ENCODE peak calls at places on chromosome 5, in four cellular contexts. V, W, H and I are unnamed samples.

GRCh38 chr5:100780376-100780870 is 122.7 kb downstream of the ST8SIA4 start:
- DNase-seq in V (peak; percentile 21), W (no peak), H (peak; percentile 90), I (no peak)

GRCh38 chr5:15502208-15502607 is 2.2 kb downstream of the FBXL7 start:
- DNase-seq in V (peak; percentile 12), W (no peak), H (no peak), I (no peak)

GRCh38 chr5:58259685-58260152 is 200.2 kb downstream of the PLK2 start:
- DNase-seq in V (no peak), W (peak; percentile 98), H (no peak), I (no peak)

GRCh38 chr5:142296914-142297417 is 27.9 kb downstream of the SPRY4 start:
- DNase-seq in V (no peak), W (no peak), H (no peak), I (no peak)

GRCh38 chr5:65961644-65962043 is 35.3 kb downstream of the ERBIN start:
- DNase-seq in V (no peak), W (peak; percentile 22), H (no peak), I (no peak)

GRCh38 chr5:59354274-59354673 is 539.3 kb downstream of the PDE4D start:
- DNase-seq in V (no peak), W (no peak), H (no peak), I (no peak)

GRCh38 chr5:69134126-69134525 is 32.8 kb upstream of the CCNB1 start:
- DNase-seq in V (no peak), W (no peak), H (no peak), I (no peak)

GRCh38 chr5:132102944-132103343 is 29.4 kb downstream of the CSF2 start:
- DNase-seq in V (no peak), W (no peak), H (no peak), I (no peak)

GRCh38 chr5:98769256-98770157 is 4.0 kb upstream of the RGMB start:
- DNase-seq in V (peak; percentile 33), W (peak; percentile 75), H (no peak), I (peak; percentile 68)

GRCh38 chr5:82404382-82404945 is 126.3 kb upstream of the RPS23 start:
- DNase-seq in V (no peak), W (no peak), H (no peak), I (no peak)

GRCh38 chr5:82405618-82406199 is 127.6 kb upstream of the RPS23 start:
- DNase-seq in V (no peak), W (no peak), H (no peak), I (no peak)

GRCh38 chr5:82403724-82404123 is 125.6 kb upstream of the RPS23 start:
- DNase-seq in V (no peak), W (no peak), H (no peak), I (no peak)

GRCh38 chr5:82406200-82406773 is 128.1 kb upstream of the RPS23 start:
- DNase-seq in V (no peak), W (peak; percentile 69), H (no peak), I (no peak)

DNA sequence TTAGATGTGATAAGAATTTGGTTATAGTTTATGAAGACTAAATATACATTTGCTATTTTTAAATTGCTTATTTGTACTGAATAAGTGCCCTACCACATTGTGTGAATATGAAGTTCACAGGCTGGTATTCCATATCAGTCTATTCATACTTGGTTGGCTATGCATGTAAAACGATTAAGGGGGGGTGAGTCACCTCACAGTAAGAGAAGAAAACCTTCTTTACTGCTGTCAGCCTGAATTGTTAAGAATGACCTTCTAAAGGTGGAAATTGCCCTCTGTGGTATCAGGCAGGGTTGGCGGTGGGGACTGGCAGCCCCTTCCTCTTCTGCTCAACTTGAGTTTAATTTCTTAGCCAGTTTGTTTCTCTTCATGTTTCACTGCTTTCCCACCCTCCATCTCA is 127.0 kb upstream of the RPS23 start:
- DNase-seq in V (no peak), W (no peak), H (no peak), I (no peak)
- H3K9ac ChIP-seq in V (no peak overlapping the region), W (no peak overlapping the region), H (no peak overlapping the region), I (no peak overlapping the region)

GRCh38 chr5:143435207-143435657 is 31.7 kb upstream of the NR3C1 start:
- DNase-seq in V (peak; percentile 67), W (peak; percentile 14), H (peak; percentile 97), I (peak; percentile 24)

GRCh38 chr5:143433680-143434079 is 30.2 kb upstream of the NR3C1 start:
- DNase-seq in V (peak; percentile 55), W (no peak), H (peak; percentile 87), I (no peak)

GRCh38 chr5:143432658-143433239 is 29.3 kb upstream of the NR3C1 start:
- DNase-seq in V (no peak), W (no peak), H (peak; percentile 76), I (no peak)

GRCh38 chr5:143436871-143437270 is 33.4 kb upstream of the NR3C1 start:
- DNase-seq in V (no peak), W (no peak), H (peak; percentile 63), I (no peak)

DNA sequence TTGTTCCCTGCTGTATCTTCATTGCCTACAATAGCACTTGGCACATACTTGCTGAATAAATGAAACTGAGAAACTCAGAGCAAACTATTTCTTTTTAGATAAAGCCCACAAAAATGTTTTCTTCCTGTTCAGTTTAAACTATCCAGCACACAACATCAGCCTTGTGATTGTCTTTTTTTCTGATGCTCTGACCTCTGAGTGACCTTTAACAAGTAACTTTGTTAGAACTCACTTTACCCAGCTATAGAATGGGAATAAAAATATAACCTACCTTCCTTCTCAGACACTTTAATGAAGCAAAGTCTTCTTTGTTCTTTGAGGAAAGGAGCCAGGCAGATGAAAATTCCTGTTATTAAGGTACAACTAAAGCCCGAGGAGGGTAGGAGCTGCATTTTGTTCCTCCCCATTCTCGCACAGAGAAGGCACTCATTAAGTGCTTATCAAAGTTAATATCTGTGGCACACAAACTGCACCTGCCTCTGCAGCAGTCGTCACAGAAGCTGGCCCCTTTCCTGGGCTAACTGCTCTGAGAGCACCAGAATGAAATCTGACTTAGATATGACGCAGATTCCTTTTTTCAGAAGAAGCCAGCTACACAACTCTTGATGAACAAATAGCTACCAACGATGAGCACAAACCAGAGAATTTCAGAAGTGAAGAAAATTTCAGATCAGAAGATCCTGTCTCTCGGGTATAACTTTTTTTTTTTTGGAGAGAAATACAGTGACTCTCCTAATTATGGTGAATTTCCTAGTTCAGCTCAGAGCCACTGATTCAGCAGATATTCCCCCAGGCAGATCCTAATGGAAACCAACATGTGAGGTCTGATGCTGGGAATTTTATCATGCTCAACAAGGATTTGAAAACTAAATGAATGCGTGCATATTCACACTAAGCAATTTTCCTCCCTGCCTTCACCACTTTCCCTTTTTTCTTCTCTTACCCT is 31.0 kb upstream of the NR3C1 start:
- DNase-seq in V (peak; percentile 84), W (no peak), H (peak; percentile 92), I (no peak)
- H3K9ac ChIP-seq in V (peak overlapping the region; percentile 86), W (no peak overlapping the region), H (peak overlapping the region; percentile 76), I (no peak overlapping the region)

GRCh38 chr5:2750758-2751464 is 566 bp downstream of the IRX2 start:
- DNase-seq in V (no peak), W (peak; percentile 62), H (no peak), I (no peak)

GRCh38 chr5:2751592-2752021 is at the start of gene IRX2:
- DNase-seq in V (no peak), W (peak; percentile 96), H (no peak), I (peak; percentile 54)

GRCh38 chr5:2752875-2753435 is 1.5 kb upstream of the IRX2 start:
- DNase-seq in V (no peak), W (peak; percentile 32), H (no peak), I (no peak)

GRCh38 chr5:2753452-2754409 is 2.3 kb upstream of the IRX2 start:
- DNase-seq in V (peak; percentile 34), W (peak; percentile 53), H (no peak), I (no peak)

DNA sequence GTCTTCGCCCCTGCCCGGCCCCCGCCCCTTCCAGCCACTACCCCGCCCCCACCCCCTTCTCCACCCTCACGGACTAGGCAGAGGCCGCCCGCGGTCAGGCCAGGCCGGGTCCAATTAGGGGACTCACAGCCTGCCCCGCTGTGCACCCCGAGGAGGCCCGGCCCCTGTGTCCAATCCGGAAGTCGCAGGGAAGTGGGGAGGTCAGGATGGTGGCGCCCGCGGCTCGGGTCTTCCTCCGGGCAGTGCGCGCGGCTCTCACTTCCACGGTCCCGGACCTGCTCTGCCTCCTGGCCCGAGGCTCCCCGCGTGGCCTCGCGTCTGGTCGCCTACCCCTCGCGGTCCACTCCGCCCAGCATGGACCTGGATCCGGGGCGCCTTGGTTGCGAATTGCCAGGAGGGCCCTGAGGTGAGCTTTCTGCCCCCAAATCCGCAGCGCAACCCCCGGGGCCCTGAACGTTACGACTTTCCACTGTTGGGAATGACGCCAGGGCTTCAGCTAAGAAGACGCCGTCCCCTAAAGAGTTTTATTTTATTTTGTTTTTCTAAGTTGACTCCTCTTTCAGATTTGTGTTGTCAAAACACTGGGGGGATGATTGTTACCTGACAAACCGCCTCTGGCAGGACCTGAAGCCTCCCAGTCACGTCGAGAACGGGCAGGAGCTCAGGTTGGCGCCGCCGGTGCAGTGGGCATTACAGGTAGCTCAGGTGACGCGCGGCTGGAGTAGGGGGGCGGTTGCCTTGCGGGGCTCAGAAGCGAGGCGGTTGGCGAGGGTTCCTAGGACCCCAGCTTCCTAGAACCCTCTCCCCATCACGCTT is 790 bp upstream of the IRX2 start:
- DNase-seq in V (no peak), W (peak; percentile 44), H (no peak), I (no peak)
- H3K9ac ChIP-seq in V (no peak overlapping the region), W (peak overlapping the region; percentile 47), H (no peak overlapping the region), I (no peak overlapping the region)

GRCh38 chr5:10735569-10736255 is 25.3 kb downstream of the DAP start:
- DNase-seq in V (no peak), W (no peak), H (peak; percentile 91), I (no peak)
- H3K9ac ChIP-seq in V (no peak overlapping the region), W (no peak overlapping the region), H (peak overlapping the region; percentile 64), I (no peak overlapping the region)

DNA sequence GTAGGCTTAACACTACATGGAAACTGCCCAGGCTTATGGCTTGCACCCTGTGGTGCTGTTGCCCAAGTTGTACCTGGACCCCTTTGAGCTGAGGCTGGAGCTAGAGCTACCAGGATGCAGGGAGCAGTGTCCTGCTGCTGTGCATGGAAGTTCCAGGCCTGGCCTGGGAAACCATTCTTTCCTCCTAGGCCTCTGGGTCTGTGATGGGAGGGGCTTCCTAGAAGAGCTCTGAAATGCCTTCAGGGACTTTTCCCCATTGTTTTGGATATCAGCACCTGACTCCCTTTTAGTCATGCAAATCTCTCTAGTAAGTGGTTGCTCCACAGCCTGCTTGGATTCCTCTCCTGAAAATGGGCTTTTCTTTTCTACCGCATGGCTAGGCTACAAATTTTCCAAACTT is 7.9 kb upstream of the HRH2 start:
- DNase-seq in V (no peak), W (peak; percentile 23), H (no peak), I (no peak)
- H3K9ac ChIP-seq in V (no peak overlapping the region), W (no peak overlapping the region), H (no peak overlapping the region), I (no peak overlapping the region)

DNA sequence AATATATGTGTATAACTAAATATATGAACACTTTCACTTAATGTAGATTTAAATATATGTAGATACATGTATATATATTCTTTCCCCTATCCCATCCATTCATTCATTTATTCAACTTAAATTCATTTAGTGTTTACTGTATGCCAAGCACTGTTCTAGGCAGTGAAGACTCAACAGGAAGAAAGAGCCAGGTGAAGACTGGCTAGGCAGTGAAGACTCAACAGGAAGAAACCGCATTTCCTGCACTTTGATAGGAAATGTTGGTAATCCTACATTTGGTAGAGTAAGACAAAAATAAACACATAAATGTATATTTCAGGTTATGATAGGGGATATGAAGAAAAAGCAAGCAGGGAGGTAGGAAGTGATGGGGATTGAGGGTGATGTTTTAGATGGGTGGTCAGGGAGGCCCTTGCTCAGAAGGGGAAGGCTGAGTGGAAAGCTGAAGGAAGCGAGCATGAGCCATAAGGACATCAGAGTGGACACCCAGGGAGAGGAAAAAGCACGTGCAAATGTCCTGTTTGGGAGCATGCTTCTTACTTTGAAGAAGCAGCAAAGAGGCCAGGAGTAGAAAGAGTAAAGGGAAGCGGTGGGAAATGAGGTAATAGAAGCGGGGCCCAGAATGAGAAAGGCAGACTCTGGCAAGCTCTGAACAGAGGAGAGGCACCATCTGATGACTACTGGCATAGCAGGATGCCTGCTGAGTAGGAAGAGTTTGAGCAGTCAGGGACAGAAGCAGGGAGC is 227.8 kb upstream of the MAP3K1 start:
- DNase-seq in V (peak; percentile 10), W (no peak), H (no peak), I (no peak)
- H3K9ac ChIP-seq in V (no peak overlapping the region), W (no peak overlapping the region), H (no peak overlapping the region), I (no peak overlapping the region)